ENCODE peak calls at places on chromosomes 7 and 10, in six cellular contexts. X is H1, S is HCT116, N is IMR-90, L is heart left ventricle, Q is transverse colon. E is an unnamed sample. For H3K27me3, the result is how much of the 10 kb centered on the place peaks cover.

GRCh38 chr10:18542832-18543231 is 108.6 kb downstream of the NSUN6 start:
- DNase-seq in X (no peak), S (no peak), N (peak), L (no peak), Q (no peak), E (no peak)

GRCh38 chr10:110636932-110637557 is 7.1 kb upstream of the RBM20 start:
- DNase-seq in X (no peak), S (no peak), N (no peak), L (peak), Q (no peak), E (no peak)

GRCh38 chr7:1032536-1033181 is 11.7 kb upstream of the GPR146 start:
- DNase-seq in X (no peak), S (no peak), N (no peak), L (no peak), Q (no peak), E (peak)

GRCh38 chr7:134811798-134812197 is 32.4 kb downstream of the CALD1 start:
- DNase-seq in X (no peak), S (no peak), N (peak), L (no peak), Q (no peak), E (no peak)

GRCh38 chr10:3452234-3452633 is 279.7 kb upstream of the PITRM1 start:
- DNase-seq in X (no peak), S (no peak), N (peak), L (no peak), Q (no peak), E (no peak)

GRCh38 chr7:50564630-50565558 is at the start of gene DDC:
- DNase-seq in X (no peak), S (no peak), N (no peak), L (no peak), Q (peak), E (no peak)

GRCh38 chr10:11795101-11795920 is 27.8 kb upstream of the PROSER2 start:
- DNase-seq in X (no peak), S (no peak), N (no peak), L (no peak), Q (no peak), E (no peak)

GRCh38 chr7:20651960-20652544 is 36.6 kb downstream of the ABCB5 start:
- DNase-seq in X (no peak), S (peak), N (no peak), L (no peak), Q (no peak), E (no peak)

GRCh38 chr10:35613597-35614226 is 8.6 kb downstream of the GJD4 start:
- DNase-seq in X (no peak), S (no peak), N (peak), L (no peak), Q (no peak), E (no peak)

GRCh38 chr7:184768-185264 is 7.6 kb upstream of the FAM20C start:
- DNase-seq in X (no peak), S (no peak), N (no peak), L (peak), Q (no peak), E (peak)

GRCh38 chr10:21926949-21927348 is 76.6 kb downstream of the DNAJC1 start:
- DNase-seq in X (no peak), S (no peak), N (peak), L (no peak), Q (no peak), E (peak)

GRCh38 chr10:6590100-6590499 is 10.0 kb upstream of the PRKCQ start:
- DNase-seq in X (no peak), S (no peak), N (no peak), L (no peak), Q (no peak), E (no peak)

GRCh38 chr7:157018997-157019591 is 8.6 kb upstream of the MNX1 start:
- DNase-seq in X (no peak), S (no peak), N (no peak), L (no peak), Q (no peak), E (peak)
- H3K27me3 ChIP-seq in X (half or more), S (under half), N (half or more), L (half or more), Q (half or more), E (under half)

DNA sequence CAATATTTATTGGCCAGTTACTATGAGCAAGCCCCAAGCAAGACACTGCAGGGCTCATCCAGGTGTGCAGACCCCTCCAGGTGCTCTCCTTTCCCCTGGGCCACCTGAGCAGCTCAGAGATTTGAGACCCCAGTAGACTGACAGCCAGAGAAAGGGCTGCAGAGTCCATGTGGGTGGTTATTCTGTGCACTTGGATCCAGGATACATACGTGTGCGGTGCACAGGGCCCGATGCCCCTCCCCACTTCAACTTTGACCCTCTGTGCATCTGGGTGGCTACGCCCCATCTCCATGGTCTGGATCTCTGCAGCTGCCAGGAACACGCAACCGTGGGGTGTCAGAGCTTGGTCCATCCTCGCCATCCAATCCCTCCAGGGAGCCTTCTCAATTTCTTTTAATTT is 72.9 kb downstream of the MKI67 start:
- DNase-seq in X (no peak), S (no peak), N (no peak), L (no peak), Q (peak), E (no peak)
- H3K27ac ChIP-seq in X (no peak), S (no peak), N (no peak), L (no peak), Q (no peak), E (peak)

GRCh38 chr10:29319205-29319781 is 30.4 kb downstream of the LYZL1 start:
- DNase-seq in X (no peak), S (no peak), N (no peak), L (no peak), Q (no peak), E (no peak)

GRCh38 chr10:29317027-29317420 is 28.2 kb downstream of the LYZL1 start:
- DNase-seq in X (no peak), S (no peak), N (peak), L (no peak), Q (no peak), E (no peak)

GRCh38 chr10:29316308-29317026 is 27.6 kb downstream of the LYZL1 start:
- DNase-seq in X (no peak), S (no peak), N (no peak), L (no peak), Q (no peak), E (no peak)

GRCh38 chr10:29315814-29316213 is 26.9 kb downstream of the LYZL1 start:
- DNase-seq in X (no peak), S (no peak), N (no peak), L (no peak), Q (no peak), E (no peak)

GRCh38 chr10:29317423-29318021 is 28.7 kb downstream of the LYZL1 start:
- DNase-seq in X (no peak), S (no peak), N (no peak), L (no peak), Q (no peak), E (no peak)
- TF ChIP-seq POLR2A in X (no peak), S (no peak), N (no peak), L (no peak), Q (no peak), E (no peak)

DNA sequence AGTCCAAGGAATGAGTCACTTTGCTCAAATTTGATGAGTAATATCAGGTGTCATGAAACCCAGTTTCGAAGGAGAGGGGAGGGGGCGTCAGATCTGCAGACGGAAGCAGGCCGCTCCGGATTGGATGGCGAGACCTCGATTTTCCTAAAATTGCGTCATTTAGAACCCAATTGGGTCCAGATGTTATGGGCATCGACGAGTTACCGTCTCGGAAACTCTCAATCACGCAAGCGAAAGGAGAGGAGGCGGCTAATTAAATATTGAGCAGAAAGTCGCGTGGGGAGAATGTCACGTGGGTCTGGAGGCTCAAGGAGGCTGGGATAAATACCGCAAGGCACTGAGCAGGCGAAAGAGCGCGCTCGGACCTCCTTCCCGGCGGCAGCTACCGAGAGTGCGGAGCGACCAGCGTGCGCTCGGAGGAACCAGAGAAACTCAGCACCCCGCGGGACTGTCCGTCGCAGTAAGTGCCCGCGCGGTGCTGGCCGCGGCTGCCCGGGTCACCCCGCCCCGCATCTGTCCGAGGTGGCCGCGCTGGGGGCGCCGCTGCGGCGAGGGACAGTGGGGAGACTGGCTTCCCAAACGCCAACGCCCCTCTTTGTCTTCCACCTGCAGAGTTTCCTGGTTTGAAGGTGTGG is at the start of gene TAC1:
- DNase-seq in X (no peak), S (no peak), N (no peak), L (no peak), Q (no peak), E (no peak)
- H3K27me3 ChIP-seq in X (under half), S (under half), N (under half), L (half or more), Q (half or more), E (under half)

GRCh38 chr10:43395571-43396060 is 13.4 kb downstream of the HNRNPF start:
- DNase-seq in X (no peak), S (no peak), N (peak), L (no peak), Q (no peak), E (no peak)

GRCh38 chr10:43396061-43396927 is 12.7 kb downstream of the HNRNPF start:
- DNase-seq in X (no peak), S (no peak), N (peak), L (peak), Q (peak), E (peak)

GRCh38 chr10:43392757-43393156 is 16.2 kb downstream of the HNRNPF start:
- DNase-seq in X (no peak), S (no peak), N (no peak), L (no peak), Q (no peak), E (no peak)

GRCh38 chr10:43394868-43395267 is 14.1 kb downstream of the HNRNPF start:
- DNase-seq in X (no peak), S (no peak), N (no peak), L (no peak), Q (no peak), E (no peak)

GRCh38 chr10:43393606-43394360 is 15.2 kb downstream of the HNRNPF start:
- DNase-seq in X (no peak), S (no peak), N (no peak), L (no peak), Q (no peak), E (no peak)
- H3K27ac ChIP-seq in X (peak), S (peak), N (no peak), L (no peak), Q (no peak), E (peak)

DNA sequence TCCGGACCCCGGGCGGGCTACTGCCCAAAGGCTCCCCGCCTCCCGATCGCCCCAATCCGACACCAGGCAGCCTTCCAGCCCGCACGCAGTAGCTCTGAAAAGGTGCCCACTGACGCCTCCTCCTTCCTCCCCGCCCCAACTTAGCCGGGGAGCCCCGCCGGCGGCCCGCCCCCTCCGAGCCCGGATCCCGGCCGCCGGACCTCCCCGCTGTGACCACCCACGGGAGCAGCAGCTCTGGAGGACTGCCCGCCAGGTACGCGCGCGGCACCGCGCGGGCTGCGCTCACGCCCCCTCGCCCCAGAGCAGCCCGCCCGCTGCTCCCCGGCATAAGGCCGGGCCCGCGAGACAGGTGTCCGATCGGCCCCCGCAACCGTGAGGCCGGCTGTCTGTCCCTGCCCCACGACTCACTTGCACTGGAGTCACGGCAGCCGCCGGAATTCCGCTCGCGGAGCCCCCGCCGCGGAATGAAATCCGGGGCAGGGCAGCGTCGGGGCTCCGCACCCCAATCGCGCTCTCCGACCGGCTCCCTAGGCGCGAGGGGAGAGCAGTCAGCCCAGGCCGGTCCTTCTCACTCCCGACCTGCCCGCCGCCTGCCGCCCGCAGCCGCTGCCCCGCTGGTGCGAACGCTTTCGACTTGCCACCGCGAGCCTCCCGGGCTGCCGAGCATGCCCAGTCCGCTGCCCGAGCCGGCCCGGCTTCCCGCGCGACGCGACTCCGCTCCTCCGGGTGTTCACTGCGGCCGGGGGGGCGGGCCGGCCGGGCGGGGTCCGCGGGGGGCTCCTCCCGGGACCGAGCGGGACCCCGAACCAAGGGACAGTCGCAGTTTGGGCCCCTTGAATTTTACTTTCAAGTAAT is at the start of gene SGMS1:
- DNase-seq in X (peak), S (peak), N (peak), L (peak), Q (peak), E (peak)
- TF ChIP-seq POLR2A in X (no peak), S (no peak), N (no peak), L (no peak), Q (peak), E (no peak)

GRCh38 chr10:114502071-114502470 is 97.8 kb upstream of the AFAP1L2 start:
- DNase-seq in X (no peak), S (no peak), N (no peak), L (no peak), Q (no peak), E (no peak)
- H3K27me3 ChIP-seq in X (under half), S (under half), N (under half), L (under half), Q (under half), E (under half)